ENCODE peak calls at places on chromosome 10, in six cellular contexts. R is cardiac muscle cell; Y is PC-3; G is pancreas; M is tibial artery; H is naive thymus-derived CD4-positive, alpha-beta T cell. W is an unnamed sample. For H3K4me1, the result is how much of the 10 kb centered on the place peaks cover.

GRCh38 chr10:71388736-71389310 is 7.9 kb upstream of the CDH23 start:
- DNase-seq in R (no peak), Y (no peak), G (no peak), M (no peak), H (no peak), W (no peak)

GRCh38 chr10:132443998-132444876 is 47.2 kb downstream of the PWWP2B start:
- DNase-seq in R (peak), Y (no peak), G (no peak), M (no peak), H (no peak), W (no peak)

GRCh38 chr10:13382759-13383753 is 35.0 kb upstream of the SEPHS1 start:
- DNase-seq in R (peak), Y (peak), G (peak), M (no peak), H (no peak), W (no peak)

GRCh38 chr10:132476146-132477065 is 61.2 kb upstream of the INPP5A start:
- DNase-seq in R (no peak), Y (no peak), G (no peak), M (no peak), H (no peak), W (no peak)

GRCh38 chr10:70190581-70190980 is 20.3 kb upstream of the SAR1A start:
- DNase-seq in R (no peak), Y (no peak), G (no peak), M (no peak), H (no peak), W (no peak)

GRCh38 chr10:71921319-71922027 is 42.7 kb upstream of the CHST3 start:
- DNase-seq in R (peak), Y (no peak), G (peak), M (peak), H (no peak), W (peak)

GRCh38 chr10:132595850-132596249 is 58.3 kb downstream of the INPP5A start:
- DNase-seq in R (no peak), Y (no peak), G (no peak), M (no peak), H (no peak), W (no peak)

GRCh38 chr10:75175046-75175445 is 35.5 kb upstream of the VDAC2 start:
- DNase-seq in R (no peak), Y (no peak), G (no peak), M (no peak), H (no peak), W (no peak)

GRCh38 chr10:124622866-124623536 is 121.2 kb downstream of the FAM53B start:
- DNase-seq in R (no peak), Y (no peak), G (no peak), M (no peak), H (no peak), W (no peak)

GRCh38 chr10:105797234-105797890 is 1156.3 kb downstream of the SORCS3 start:
- DNase-seq in R (peak), Y (peak), G (no peak), M (no peak), H (peak), W (no peak)

GRCh38 chr10:49663596-49663995 is 15.9 kb upstream of the C10orf53 start:
- DNase-seq in R (no peak), Y (no peak), G (no peak), M (no peak), H (no peak), W (no peak)

GRCh38 chr10:49512121-49512809 is 26.7 kb downstream of the ERCC6 start:
- DNase-seq in R (peak), Y (peak), G (no peak), M (no peak), H (peak), W (peak)

GRCh38 chr10:30353851-30354250 is 4.8 kb upstream of the MTPAP start:
- DNase-seq in R (peak), Y (peak), G (no peak), M (no peak), H (no peak), W (no peak)

GRCh38 chr10:125213541-125214282 is 53.3 kb upstream of the CTBP2 start:
- DNase-seq in R (no peak), Y (no peak), G (peak), M (no peak), H (no peak), W (no peak)

GRCh38 chr10:72525277-72525676 is 100.6 kb downstream of the MICU1 start:
- DNase-seq in R (peak), Y (peak), G (no peak), M (no peak), H (no peak), W (peak)

GRCh38 chr10:21284301-21284700 is 241.2 kb downstream of the SKIDA1 start:
- DNase-seq in R (no peak), Y (no peak), G (no peak), M (no peak), H (no peak), W (no peak)
- H3K4me1 ChIP-seq in R (under half), Y (under half), G (under half), M (under half), H (under half), W (under half)

GRCh38 chr10:37240223-37240622 is 114.8 kb downstream of the ANKRD30A start:
- DNase-seq in R (no peak), Y (no peak), G (no peak), M (no peak), H (no peak), W (no peak)

GRCh38 chr10:37234692-37235091 is 109.3 kb downstream of the ANKRD30A start:
- DNase-seq in R (no peak), Y (no peak), G (no peak), M (no peak), H (no peak), W (no peak)

DNA sequence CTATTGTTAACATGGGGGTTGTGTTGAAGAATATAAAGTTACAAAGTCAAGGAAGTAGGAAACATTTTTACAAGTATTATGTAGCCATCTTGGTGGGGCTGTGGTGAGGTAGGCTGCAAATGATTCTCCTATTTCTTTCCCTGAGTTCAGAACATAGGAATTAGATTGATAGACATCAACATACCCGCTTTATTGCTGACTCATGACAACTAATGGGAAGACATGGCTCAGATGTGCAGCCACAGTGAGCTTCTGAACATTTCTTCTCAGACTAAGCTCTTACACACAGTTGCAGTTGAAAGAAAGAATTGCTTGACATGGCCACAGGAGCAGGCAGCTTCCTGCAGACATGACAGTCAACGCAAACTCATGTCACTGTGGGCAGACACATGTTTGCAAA is 110.7 kb downstream of the ANKRD30A start:
- DNase-seq in R (no peak), Y (no peak), G (no peak), M (no peak), H (no peak), W (no peak)
- H3K4me1 ChIP-seq in R (under half), Y (under half), G (under half), M (under half), H (under half), W (under half)

DNA sequence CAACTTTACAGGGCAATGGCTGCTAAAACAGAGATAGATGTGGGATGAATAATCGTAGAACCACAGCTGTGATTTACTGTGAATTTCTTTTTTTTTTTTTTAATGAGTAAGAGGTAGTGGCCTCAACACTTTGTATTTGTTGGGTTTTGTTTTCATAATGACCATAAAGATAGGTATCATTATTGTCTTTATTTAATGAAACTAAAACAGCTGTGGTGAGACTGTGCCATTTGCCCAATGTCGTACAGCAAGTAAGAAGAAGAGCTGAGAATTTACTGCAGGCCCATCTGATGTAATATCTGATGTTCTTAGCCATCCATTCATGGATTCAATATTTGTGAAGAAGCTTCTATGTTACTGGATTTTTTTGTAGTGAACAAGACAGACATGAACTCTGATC is 271.2 kb downstream of the IPMK start:
- DNase-seq in R (no peak), Y (no peak), G (no peak), M (no peak), H (no peak), W (no peak)
- H3K4me1 ChIP-seq in R (under half), Y (under half), G (under half), M (under half), H (under half), W (under half)

DNA sequence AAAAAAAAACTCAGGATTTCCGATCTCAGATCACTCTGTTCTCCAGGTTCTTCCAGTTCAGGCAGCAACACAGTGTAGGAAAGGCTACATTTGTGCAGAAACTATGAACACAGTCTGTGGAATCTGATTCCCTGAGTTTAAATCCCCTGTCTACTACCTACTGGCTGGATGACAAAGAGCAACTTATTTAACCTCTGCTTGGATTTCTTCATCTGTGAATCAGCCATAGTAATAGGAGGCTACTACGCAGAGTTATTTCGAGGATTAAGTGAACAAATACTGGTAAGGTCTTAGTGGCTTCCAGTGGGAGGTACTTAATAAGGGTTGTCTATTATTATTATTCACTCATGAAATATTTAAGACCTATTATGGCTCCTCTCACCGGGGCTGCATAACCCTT is 44.3 kb upstream of the PDCD4 start:
- DNase-seq in R (peak), Y (peak), G (no peak), M (no peak), H (no peak), W (no peak)
- H3K4me1 ChIP-seq in R (under half), Y (under half), G (under half), M (under half), H (under half), W (under half)

GRCh38 chr10:85788570-85788969 is 578.0 kb downstream of the GRID1 start:
- DNase-seq in R (no peak), Y (no peak), G (no peak), M (no peak), H (no peak), W (no peak)
- H3K4me1 ChIP-seq in R (under half), Y (under half), G (under half), M (under half), H (under half), W (under half)

GRCh38 chr10:93461124-93461806 is 20.9 kb downstream of the MYOF start:
- DNase-seq in R (no peak), Y (peak), G (no peak), M (no peak), H (no peak), W (no peak)
- H3K4me1 ChIP-seq in R (under half), Y (half or more), G (under half), M (half or more), H (under half), W (half or more)

DNA sequence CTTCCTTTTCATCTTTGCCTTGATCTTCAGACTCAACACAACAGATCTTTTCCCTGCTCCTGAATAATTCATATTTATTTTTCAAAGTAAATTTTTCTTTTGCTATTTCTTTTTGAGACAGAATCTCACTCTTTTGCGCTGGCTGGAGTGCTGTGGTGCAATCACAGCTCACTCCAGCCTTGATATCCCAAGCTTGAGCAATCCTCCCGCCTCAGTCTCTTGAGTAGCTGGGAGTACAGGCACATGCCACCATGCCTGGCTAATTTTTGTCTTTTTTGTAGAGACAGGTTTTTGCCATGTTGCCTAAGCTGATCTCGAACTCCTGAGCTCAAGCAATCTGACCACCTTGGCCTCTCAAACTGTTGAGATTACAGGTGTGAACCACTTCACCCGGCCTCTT is 9.2 kb downstream of the RTKN2 start:
- DNase-seq in R (no peak), Y (no peak), G (no peak), M (no peak), H (no peak), W (no peak)
- H3K4me1 ChIP-seq in R (under half), Y (under half), G (under half), M (under half), H (under half), W (under half)

DNA sequence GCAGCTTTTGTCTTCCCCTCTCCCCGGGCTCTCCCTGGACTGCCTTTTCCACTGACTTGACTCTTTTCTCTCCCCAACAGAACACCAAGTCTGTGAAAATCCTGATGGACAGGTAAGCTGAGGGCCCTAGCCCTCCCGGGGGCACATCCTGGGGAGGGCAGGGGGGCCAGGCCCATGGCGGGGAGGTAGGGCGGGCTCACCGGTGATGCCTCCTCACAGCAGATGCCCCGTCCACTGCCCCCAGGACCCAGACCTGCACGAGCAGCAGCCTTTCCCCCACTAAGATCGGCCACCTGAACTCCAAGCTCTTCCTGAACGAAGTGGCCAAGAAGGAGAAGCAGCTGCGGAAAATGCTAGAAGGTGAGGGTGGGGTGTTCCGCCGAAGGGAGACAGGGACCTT is 11.7 kb downstream of the TRIM8 start:
- DNase-seq in R (no peak), Y (no peak), G (no peak), M (no peak), H (no peak), W (no peak)
- H3K4me1 ChIP-seq in R (under half), Y (under half), G (under half), M (under half), H (under half), W (under half)

GRCh38 chr10:666237-667012 is 23.0 kb downstream of the DIP2C start:
- DNase-seq in R (no peak), Y (no peak), G (no peak), M (no peak), H (no peak), W (no peak)
- H3K4me1 ChIP-seq in R (under half), Y (under half), G (under half), M (under half), H (under half), W (under half)